ENCODE peak calls at places on chromosomes 3 and 15, in seven cellular contexts. One of them, this sample, is unnamed.

GRCh38 chr15:38252481-38253311 is at the start of gene SPRED1:
- DNase-seq in A172: peak; percentile 18
- DNase-seq in astrocyte: no peak
- DNase-seq in GM23338: peak; percentile 57
- DNase-seq in T-helper 2 cell: peak; percentile 1
- DNase-seq in NCI-H774: peak; percentile 43
- DNase-seq in NCI-H2081: peak; percentile 42
- DNase-seq in this sample: peak; percentile 70

GRCh38 chr15:68431792-68432401 is at the start of gene ITGA11:
- DNase-seq in A172: peak; percentile 33
- DNase-seq in astrocyte: peak; percentile 55
- DNase-seq in GM23338: peak; percentile 90
- DNase-seq in T-helper 2 cell: no peak
- DNase-seq in NCI-H774: peak; percentile 21
- DNase-seq in NCI-H2081: peak; percentile 81
- DNase-seq in this sample: no peak

GRCh38 chr3:177465243-177465642 is 268.0 kb upstream of the TBL1XR1 start:
- DNase-seq in A172: no peak
- DNase-seq in astrocyte: no peak
- DNase-seq in GM23338: no peak
- DNase-seq in T-helper 2 cell: no peak
- DNase-seq in NCI-H774: no peak
- DNase-seq in NCI-H2081: no peak
- DNase-seq in this sample: no peak

GRCh38 chr3:189361103-189361835 is 189.5 kb downstream of the TPRG1 start:
- DNase-seq in A172: no peak
- DNase-seq in astrocyte: peak; percentile 46
- DNase-seq in GM23338: no peak
- DNase-seq in T-helper 2 cell: no peak
- DNase-seq in NCI-H774: no peak
- DNase-seq in NCI-H2081: no peak
- DNase-seq in this sample: no peak

GRCh38 chr15:68382286-68383007 is 49.5 kb downstream of the ITGA11 start:
- DNase-seq in A172: no peak
- DNase-seq in astrocyte: peak; percentile 39
- DNase-seq in GM23338: no peak
- DNase-seq in T-helper 2 cell: no peak
- DNase-seq in NCI-H774: no peak
- DNase-seq in NCI-H2081: no peak
- DNase-seq in this sample: no peak

GRCh38 chr3:195596648-195597628 is 13.2 kb upstream of the APOD start:
- DNase-seq in A172: no peak
- DNase-seq in astrocyte: no peak
- DNase-seq in GM23338: no peak
- DNase-seq in T-helper 2 cell: no peak
- DNase-seq in NCI-H774: no peak
- DNase-seq in NCI-H2081: no peak
- DNase-seq in this sample: no peak

GRCh38 chr3:126194713-126195305 is 14.4 kb upstream of the ALDH1L1 start:
- DNase-seq in A172: peak; percentile 24
- DNase-seq in astrocyte: no peak
- DNase-seq in GM23338: peak; percentile 73
- DNase-seq in T-helper 2 cell: no peak
- DNase-seq in NCI-H774: no peak
- DNase-seq in NCI-H2081: peak; percentile 38
- DNase-seq in this sample: peak; percentile 11

GRCh38 chr3:114411292-114411691 is 117.5 kb downstream of the TIGIT start:
- DNase-seq in A172: peak; percentile 24
- DNase-seq in astrocyte: peak; percentile 81
- DNase-seq in GM23338: no peak
- DNase-seq in T-helper 2 cell: no peak
- DNase-seq in NCI-H774: no peak
- DNase-seq in NCI-H2081: no peak
- DNase-seq in this sample: no peak

GRCh38 chr3:126827121-126827520 is 123.1 kb downstream of the CHCHD6 start:
- DNase-seq in A172: no peak
- DNase-seq in astrocyte: no peak
- DNase-seq in GM23338: no peak
- DNase-seq in T-helper 2 cell: no peak
- DNase-seq in NCI-H774: no peak
- DNase-seq in NCI-H2081: no peak
- DNase-seq in this sample: no peak

GRCh38 chr15:59371458-59372351 is 966 bp downstream of the MYO1E start:
- DNase-seq in A172: no peak
- DNase-seq in astrocyte: no peak
- DNase-seq in GM23338: peak; percentile 76
- DNase-seq in T-helper 2 cell: no peak
- DNase-seq in NCI-H774: peak; percentile 39
- DNase-seq in NCI-H2081: peak; percentile 48
- DNase-seq in this sample: no peak

GRCh38 chr3:55888282-55888855 is 401.3 kb upstream of the WNT5A start:
- DNase-seq in A172: no peak
- DNase-seq in astrocyte: no peak
- DNase-seq in GM23338: no peak
- DNase-seq in T-helper 2 cell: no peak
- DNase-seq in NCI-H774: no peak
- DNase-seq in NCI-H2081: no peak
- DNase-seq in this sample: no peak

GRCh38 chr3:122564155-122564912 is at the start of the genes DTX3L and PARP9:
- DNase-seq in A172: peak; percentile 75
- DNase-seq in astrocyte: peak; percentile 70
- DNase-seq in GM23338: peak; percentile 86
- DNase-seq in T-helper 2 cell: peak; percentile 52
- DNase-seq in NCI-H774: peak; percentile 18
- DNase-seq in NCI-H2081: peak; percentile 86
- DNase-seq in this sample: peak; percentile 77

GRCh38 chr3:11059090-11059798 is 66.7 kb downstream of the SLC6A1 start:
- DNase-seq in A172: peak; percentile 83
- DNase-seq in astrocyte: peak; percentile 41
- DNase-seq in GM23338: peak; percentile 89
- DNase-seq in T-helper 2 cell: no peak
- DNase-seq in NCI-H774: peak; percentile 7
- DNase-seq in NCI-H2081: peak; percentile 1
- DNase-seq in this sample: peak; percentile 84

GRCh38 chr3:46656778-46657556 is 36.5 kb downstream of the ALS2CL start:
- DNase-seq in A172: no peak
- DNase-seq in astrocyte: no peak
- DNase-seq in GM23338: no peak
- DNase-seq in T-helper 2 cell: no peak
- DNase-seq in NCI-H774: peak; percentile 6
- DNase-seq in NCI-H2081: peak; percentile 93
- DNase-seq in this sample: no peak

GRCh38 chr3:187639912-187640822 is 30.0 kb downstream of the SST start:
- DNase-seq in A172: no peak
- DNase-seq in astrocyte: no peak
- DNase-seq in GM23338: no peak
- DNase-seq in T-helper 2 cell: no peak
- DNase-seq in NCI-H774: peak; percentile 46
- DNase-seq in NCI-H2081: no peak
- DNase-seq in this sample: no peak

GRCh38 chr15:40407343-40407990 is 1.9 kb downstream of the IVD start:
- DNase-seq in A172: no peak
- DNase-seq in astrocyte: no peak
- DNase-seq in GM23338: no peak
- DNase-seq in T-helper 2 cell: no peak
- DNase-seq in NCI-H774: no peak
- DNase-seq in NCI-H2081: no peak
- DNase-seq in this sample: no peak

GRCh38 chr3:128316456-128316855 is 150.2 kb downstream of the DNAJB8 start:
- DNase-seq in A172: no peak
- DNase-seq in astrocyte: no peak
- DNase-seq in GM23338: no peak
- DNase-seq in T-helper 2 cell: peak; percentile 13
- DNase-seq in NCI-H774: no peak
- DNase-seq in NCI-H2081: no peak
- DNase-seq in this sample: no peak

GRCh38 chr15:38401716-38402115 is 52.2 kb upstream of the FAM98B start:
- DNase-seq in A172: no peak
- DNase-seq in astrocyte: no peak
- DNase-seq in GM23338: no peak
- DNase-seq in T-helper 2 cell: no peak
- DNase-seq in NCI-H774: no peak
- DNase-seq in NCI-H2081: no peak
- DNase-seq in this sample: no peak

GRCh38 chr15:77457619-77458265 is 37.1 kb downstream of the HMG20A start:
- DNase-seq in A172: peak; percentile 29
- DNase-seq in astrocyte: peak; percentile 71
- DNase-seq in GM23338: no peak
- DNase-seq in T-helper 2 cell: no peak
- DNase-seq in NCI-H774: no peak
- DNase-seq in NCI-H2081: no peak
- DNase-seq in this sample: no peak

GRCh38 chr15:91291673-91292072 is 191.6 kb downstream of the SV2B start:
- DNase-seq in A172: no peak
- DNase-seq in astrocyte: no peak
- DNase-seq in GM23338: peak; percentile 67
- DNase-seq in T-helper 2 cell: no peak
- DNase-seq in NCI-H774: no peak
- DNase-seq in NCI-H2081: no peak
- DNase-seq in this sample: no peak

GRCh38 chr3:134211797-134212196 is 38.9 kb downstream of the RYK start:
- DNase-seq in A172: peak; percentile 66
- DNase-seq in astrocyte: peak; percentile 36
- DNase-seq in GM23338: peak; percentile 67
- DNase-seq in T-helper 2 cell: no peak
- DNase-seq in NCI-H774: no peak
- DNase-seq in NCI-H2081: peak; percentile 56
- DNase-seq in this sample: peak; percentile 40

GRCh38 chr15:99118258-99118632 is 13.4 kb downstream of the SYNM start:
- DNase-seq in A172: no peak
- DNase-seq in astrocyte: no peak
- DNase-seq in GM23338: no peak
- DNase-seq in T-helper 2 cell: no peak
- DNase-seq in NCI-H774: no peak
- DNase-seq in NCI-H2081: no peak
- DNase-seq in this sample: no peak

GRCh38 chr15:93182806-93183205 is 93.8 kb upstream of the RGMA start:
- DNase-seq in A172: no peak
- DNase-seq in astrocyte: no peak
- DNase-seq in GM23338: no peak
- DNase-seq in T-helper 2 cell: no peak
- DNase-seq in NCI-H774: no peak
- DNase-seq in NCI-H2081: no peak
- DNase-seq in this sample: no peak

GRCh38 chr3:149373235-149374125 is 4.0 kb downstream of the TM4SF1 start:
- DNase-seq in A172: no peak
- DNase-seq in astrocyte: peak; percentile 73
- DNase-seq in GM23338: no peak
- DNase-seq in T-helper 2 cell: no peak
- DNase-seq in NCI-H774: no peak
- DNase-seq in NCI-H2081: no peak
- DNase-seq in this sample: peak; percentile 63

GRCh38 chr3:168157903-168158302 is 62.2 kb upstream of the GOLIM4 start:
- DNase-seq in A172: no peak
- DNase-seq in astrocyte: no peak
- DNase-seq in GM23338: no peak
- DNase-seq in T-helper 2 cell: no peak
- DNase-seq in NCI-H774: no peak
- DNase-seq in NCI-H2081: no peak
- DNase-seq in this sample: no peak

GRCh38 chr3:73041537-73041936 is 19.9 kb upstream of the EBLN2 start:
- DNase-seq in A172: no peak
- DNase-seq in astrocyte: no peak
- DNase-seq in GM23338: no peak
- DNase-seq in T-helper 2 cell: no peak
- DNase-seq in NCI-H774: no peak
- DNase-seq in NCI-H2081: no peak
- DNase-seq in this sample: no peak

GRCh38 chr15:90087454-90088154 is 14.7 kb downstream of the IDH2 start:
- DNase-seq in A172: peak; percentile 42
- DNase-seq in astrocyte: no peak
- DNase-seq in GM23338: peak; percentile 58
- DNase-seq in T-helper 2 cell: no peak
- DNase-seq in NCI-H774: no peak
- DNase-seq in NCI-H2081: peak; percentile 20
- DNase-seq in this sample: peak; percentile 34

GRCh38 chr3:140588558-140588957 is 89.3 kb upstream of the TRIM42 start:
- DNase-seq in A172: no peak
- DNase-seq in astrocyte: peak; percentile 24
- DNase-seq in GM23338: peak; percentile 68
- DNase-seq in T-helper 2 cell: no peak
- DNase-seq in NCI-H774: no peak
- DNase-seq in NCI-H2081: no peak
- DNase-seq in this sample: no peak

GRCh38 chr15:38389924-38390542 is 63.9 kb upstream of the FAM98B start:
- DNase-seq in A172: peak; percentile 49
- DNase-seq in astrocyte: peak; percentile 27
- DNase-seq in GM23338: peak; percentile 80
- DNase-seq in T-helper 2 cell: peak; percentile 47
- DNase-seq in NCI-H774: no peak
- DNase-seq in NCI-H2081: peak; percentile 48
- DNase-seq in this sample: peak; percentile 53

GRCh38 chr15:75327491-75327890 is 8.4 kb upstream of the COMMD4 start:
- DNase-seq in A172: no peak
- DNase-seq in astrocyte: no peak
- DNase-seq in GM23338: no peak
- DNase-seq in T-helper 2 cell: no peak
- DNase-seq in NCI-H774: no peak
- DNase-seq in NCI-H2081: no peak
- DNase-seq in this sample: no peak

GRCh38 chr3:65508743-65509422 is 529.8 kb downstream of the MAGI1 start:
- DNase-seq in A172: no peak
- DNase-seq in astrocyte: no peak
- DNase-seq in GM23338: peak; percentile 33
- DNase-seq in T-helper 2 cell: no peak
- DNase-seq in NCI-H774: no peak
- DNase-seq in NCI-H2081: no peak
- DNase-seq in this sample: no peak

GRCh38 chr3:2166552-2166951 is 67.9 kb downstream of the CNTN4 start:
- DNase-seq in A172: no peak
- DNase-seq in astrocyte: no peak
- DNase-seq in GM23338: peak; percentile 41
- DNase-seq in T-helper 2 cell: no peak
- DNase-seq in NCI-H774: no peak
- DNase-seq in NCI-H2081: peak; percentile 7
- DNase-seq in this sample: peak; percentile 51

GRCh38 chr3:141544697-141545096 is 57.9 kb downstream of the RASA2 start:
- DNase-seq in A172: no peak
- DNase-seq in astrocyte: no peak
- DNase-seq in GM23338: no peak
- DNase-seq in T-helper 2 cell: no peak
- DNase-seq in NCI-H774: no peak
- DNase-seq in NCI-H2081: no peak
- DNase-seq in this sample: no peak

GRCh38 chr3:31274406-31275024 is 258.2 kb upstream of the STT3B start:
- DNase-seq in A172: no peak
- DNase-seq in astrocyte: peak; percentile 43
- DNase-seq in GM23338: no peak
- DNase-seq in T-helper 2 cell: no peak
- DNase-seq in NCI-H774: no peak
- DNase-seq in NCI-H2081: no peak
- DNase-seq in this sample: no peak

This sample was measured in RKO.